ENCODE peak calls at places on chromosomes 3 and 15, in five cellular contexts. U, X, V, L and N are unnamed samples.

GRCh38 chr3:169342652-169343051 is 320.9 kb downstream of the MECOM start:
- DNase-seq in L (no peak), U (no peak), V (no peak), X (no peak), N (no peak)

GRCh38 chr3:190097617-190098016 is 23.1 kb downstream of the P3H2 start:
- DNase-seq in V (no peak), X (no peak), L (no peak), U (no peak), N (no peak)

GRCh38 chr3:147369671-147370123 is 36.6 kb downstream of the ZIC4 start:
- DNase-seq in L (no peak), U (peak; percentile 72), X (no peak), V (no peak), N (no peak)

GRCh38 chr3:179450321-179450720 is 949 bp downstream of the GNB4 start:
- DNase-seq in U (peak; percentile 53), L (no peak), V (no peak), X (no peak), N (no peak)

GRCh38 chr3:38164966-38165721 is at the start of gene OXSR1:
- DNase-seq in X (peak; percentile 99), V (peak; percentile 97), U (peak; percentile 100), L (peak; percentile 97), N (peak; percentile 98)

GRCh38 chr3:156148946-156149348 is 28.6 kb downstream of the KCNAB1 start:
- DNase-seq in L (no peak), X (no peak), U (peak; percentile 6), V (no peak), N (no peak)

GRCh38 chr3:117193390-117193789 is 483.8 kb downstream of the TUSC7 start:
- DNase-seq in V (no peak), L (no peak), U (no peak), X (no peak), N (no peak)

GRCh38 chr15:69807752-69808151 is 290.0 kb downstream of the TLE3 start:
- DNase-seq in V (no peak), L (no peak), U (peak; percentile 26), X (no peak), N (no peak)

GRCh38 chr3:42725454-42725853 is 22.9 kb upstream of the HHATL start:
- DNase-seq in V (no peak), U (no peak), X (no peak), L (no peak), N (no peak)

GRCh38 chr3:81242871-81243270 is 518.6 kb downstream of the GBE1 start:
- DNase-seq in U (peak; percentile 21), V (no peak), L (no peak), X (no peak), N (no peak)

GRCh38 chr3:125052671-125053303 is 3.0 kb downstream of the HEG1 start:
- DNase-seq in L (no peak), X (peak; percentile 64), V (no peak), U (peak; percentile 90), N (peak; percentile 74)

GRCh38 chr3:195150194-195151118 is 120.5 kb downstream of the XXYLT1 start:
- DNase-seq in U (peak; percentile 82), X (no peak), V (no peak), L (peak; percentile 72), N (no peak)

GRCh38 chr3:48428088-48428862 is 1.6 kb downstream of the PLXNB1 start:
- DNase-seq in L (no peak), U (no peak), V (no peak), X (no peak), N (no peak)

GRCh38 chr15:75232826-75233503 is 25.2 kb upstream of the GOLGA6C start:
- DNase-seq in U (no peak), X (no peak), L (no peak), V (no peak), N (no peak)

GRCh38 chr15:34297059-34297458 is 40.5 kb downstream of the SLC12A6 start:
- DNase-seq in V (no peak), L (no peak), U (peak; percentile 15), X (no peak), N (no peak)

GRCh38 chr3:171972965-171973364 is 66.4 kb upstream of the FNDC3B start:
- DNase-seq in L (peak; percentile 77), U (no peak), X (no peak), V (no peak), N (no peak)

GRCh38 chr15:31554261-31554660 is 227.6 kb downstream of the KLF13 start:
- DNase-seq in X (peak; percentile 91), V (no peak), U (peak; percentile 93), L (peak; percentile 47), N (peak; percentile 31)

GRCh38 chr3:44762170-44762677 is 630 bp downstream of the KIF15 start:
- DNase-seq in X (no peak), U (no peak), V (no peak), L (no peak), N (no peak)

GRCh38 chr15:25967120-25967519 is 104.0 kb upstream of the ATP10A start:
- DNase-seq in X (no peak), U (no peak), V (no peak), L (no peak), N (no peak)

GRCh38 chr3:79729096-79729495 is 38.7 kb downstream of the ROBO1 start:
- DNase-seq in L (no peak), X (peak; percentile 88), U (peak; percentile 85), V (no peak), N (no peak)

GRCh38 chr3:79726795-79727194 is 41.0 kb downstream of the ROBO1 start:
- DNase-seq in U (no peak), X (no peak), V (no peak), L (no peak), N (no peak)

DNA sequence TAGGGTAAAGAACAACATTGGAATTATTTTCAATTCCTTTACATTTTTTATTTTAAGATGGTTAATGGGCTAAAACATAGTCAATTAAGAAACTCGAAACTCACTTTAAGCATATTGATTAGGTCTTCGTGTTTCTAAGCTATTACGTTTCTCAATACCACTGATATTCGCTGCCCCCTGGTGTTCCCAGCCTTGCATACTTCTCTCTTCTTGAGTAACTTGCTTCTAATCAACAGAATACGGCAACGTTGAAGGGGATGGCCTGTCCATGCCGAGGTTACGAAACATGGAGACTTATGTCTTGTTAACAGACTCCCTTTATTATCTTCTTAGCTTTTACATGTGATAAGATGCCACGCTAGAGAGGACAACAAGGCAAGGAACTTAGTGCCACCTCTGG is 43.6 kb downstream of the ROBO1 start:
- DNase-seq in L (no peak), X (no peak), U (no peak), V (no peak), N (no peak)
- TF ChIP-seq CTCF in L (no peak), X (no peak), U (no peak), V (no peak), N (no peak)

DNA sequence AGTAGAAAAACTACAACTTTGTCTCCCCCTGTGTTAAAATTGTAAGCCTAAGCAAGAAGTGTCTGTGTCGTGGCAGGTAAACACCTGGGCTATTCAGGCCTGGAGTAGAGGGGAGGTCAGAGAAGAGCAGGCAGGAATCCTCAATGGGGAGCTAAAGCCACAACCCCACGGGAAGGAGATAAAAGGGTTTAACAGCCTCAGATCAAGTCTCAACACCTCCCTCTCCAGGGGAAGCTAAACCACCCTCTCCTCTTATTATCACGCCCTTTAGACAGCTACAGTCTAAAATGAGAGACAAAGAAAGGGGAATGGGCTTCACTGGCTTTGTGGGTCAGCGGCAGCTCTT is 11.6 kb downstream of the ETV5 start:
- DNase-seq in V (no peak), X (no peak), U (peak; percentile 1), L (no peak), N (no peak)
- H3K4me3 ChIP-seq in V (peak overlapping the region; percentile 25), X (peak overlapping the region; percentile 42), U (peak overlapping the region; percentile 21), L (no peak overlapping the region), N (no peak overlapping the region)

DNA sequence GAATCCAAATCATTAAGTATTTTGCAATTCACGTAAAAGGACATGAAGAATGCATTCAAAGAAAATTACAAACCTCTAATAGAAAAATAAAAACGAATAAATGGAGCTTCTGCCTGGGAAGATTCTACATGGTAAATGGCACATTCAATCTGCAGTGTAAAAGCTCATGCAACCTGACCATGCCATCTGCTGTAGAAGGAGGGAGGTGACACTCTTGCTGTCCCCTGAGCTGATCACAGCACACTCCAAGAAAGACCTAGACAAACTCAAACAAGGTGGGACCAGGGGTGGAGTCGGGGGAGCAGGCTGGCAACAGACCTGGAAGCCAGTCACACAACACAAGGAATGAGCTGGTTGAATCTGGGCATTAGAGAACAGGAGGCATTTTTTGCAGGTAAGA is 101.8 kb downstream of the BDH1 start:
- DNase-seq in U (no peak), V (no peak), L (no peak), X (no peak), N (no peak)
- TF ChIP-seq CTCF in U (peak; percentile 36), V (peak; percentile 33), L (no peak), X (peak; percentile 16), N (peak; percentile 45)

GRCh38 chr15:57307527-57308193 is 68.6 kb upstream of the CGNL1 start:
- DNase-seq in U (no peak), V (no peak), X (no peak), L (no peak), N (no peak)

GRCh38 chr15:57305009-57305408 is 71.3 kb upstream of the CGNL1 start:
- DNase-seq in U (no peak), L (no peak), V (no peak), X (no peak), N (no peak)

GRCh38 chr15:57310876-57311275 is 65.4 kb upstream of the CGNL1 start:
- DNase-seq in L (no peak), U (no peak), V (no peak), X (no peak), N (no peak)

GRCh38 chr15:57306305-57306943 is 69.9 kb upstream of the CGNL1 start:
- DNase-seq in X (no peak), L (peak; percentile 83), U (peak; percentile 61), V (peak; percentile 35), N (no peak)

DNA sequence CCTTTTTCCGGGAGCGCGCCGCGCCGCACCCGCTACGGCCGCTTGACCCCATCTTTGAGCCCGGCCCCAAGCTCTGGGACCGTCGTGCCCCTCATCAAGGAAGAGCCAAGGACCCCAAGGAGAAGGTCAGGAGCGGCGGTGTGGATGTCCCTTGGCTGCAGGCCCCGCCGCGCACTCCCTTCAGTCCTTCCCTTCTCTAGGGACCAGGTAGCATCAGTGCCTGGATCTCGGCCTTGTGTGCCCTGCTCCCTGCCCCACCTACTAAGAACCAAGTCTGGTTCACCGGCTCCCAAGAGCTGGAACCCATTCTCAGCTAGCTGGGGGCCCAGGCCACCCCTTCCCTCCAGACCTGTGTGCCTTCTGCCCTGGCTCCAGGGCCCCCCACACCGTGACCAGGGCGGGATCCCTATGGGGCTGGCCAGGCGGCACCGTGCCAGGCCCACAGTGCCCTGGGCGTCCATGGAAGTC is 69.3 kb upstream of the CGNL1 start:
- DNase-seq in L (no peak), X (no peak), U (no peak), V (no peak), N (no peak)
- H3K4me3 ChIP-seq in L (peak overlapping the region; percentile 39), X (peak overlapping the region; percentile 42), U (peak overlapping the region; percentile 36), V (peak overlapping the region; percentile 59), N (peak overlapping the region; percentile 58)

DNA sequence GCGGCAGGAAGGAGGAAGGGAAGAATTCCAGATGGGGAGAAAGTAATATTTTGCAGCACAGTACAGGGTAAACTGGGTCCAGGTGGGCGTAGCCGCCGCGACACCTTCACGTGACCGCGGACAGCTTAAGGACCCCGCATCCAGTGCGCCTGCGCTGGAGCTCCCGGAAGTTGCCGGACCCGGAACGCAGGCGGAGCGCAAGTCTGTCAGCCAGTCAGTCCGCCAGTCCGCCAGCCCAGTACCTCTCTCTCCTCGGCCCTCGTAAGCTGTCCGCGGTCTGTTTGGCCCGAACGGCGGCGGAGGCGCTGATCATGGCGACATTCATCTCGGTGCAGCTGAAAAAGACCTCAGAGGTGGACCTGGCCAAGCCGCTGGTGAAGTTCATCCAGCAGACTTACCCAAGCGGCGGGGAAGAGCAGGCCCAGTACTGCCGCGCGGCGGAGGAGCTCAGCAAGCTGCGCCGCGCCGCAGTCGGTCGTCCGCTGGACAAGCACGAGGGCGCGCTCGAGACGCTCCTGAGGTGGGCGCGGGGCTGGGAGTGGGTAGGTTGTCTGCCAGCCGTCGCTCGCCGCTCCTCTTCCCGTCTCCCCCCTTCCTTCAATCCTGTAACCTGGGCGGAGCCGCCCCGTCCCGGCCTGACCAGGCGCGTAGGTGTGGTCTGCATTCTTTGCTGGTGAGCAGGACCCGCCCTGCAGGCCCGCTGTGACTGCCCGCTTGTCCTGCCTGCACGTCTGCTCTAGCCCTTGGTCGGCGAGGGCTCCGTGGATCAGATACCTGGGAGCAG is at the start of gene PDCD6IP:
- DNase-seq in U (peak; percentile 96), X (peak; percentile 80), L (peak; percentile 90), V (peak; percentile 51), N (peak; percentile 60)
- TF ChIP-seq CTCF in U (peak; percentile 21), X (peak; percentile 24), L (peak; percentile 21), V (no peak), N (peak; percentile 18)